ENCODE peak calls at places on chromosomes 13 and 19, in eight cellular contexts. One of them, this sample, is unnamed.

GRCh38 chr19:31349160-31349881 is at the start of gene TSHZ3:
- ATAC-seq in GM12878: no peak
- ATAC-seq in K562: peak; percentile 46
- ATAC-seq in upper lobe of left lung: peak; percentile 79
- ATAC-seq in HCT116: no peak
- ATAC-seq in Panc1: peak; percentile 78
- ATAC-seq in GM23338: peak; percentile 13
- ATAC-seq in HepG2: no peak
- ATAC-seq in this sample: peak; percentile 80

GRCh38 chr19:460877-461609 is at the start of gene SHC2:
- ATAC-seq in HepG2: peak; percentile 16
- ATAC-seq in K562: no peak
- ATAC-seq in HCT116: no peak
- ATAC-seq in GM12878: no peak
- ATAC-seq in upper lobe of left lung: peak; percentile 70
- ATAC-seq in GM23338: peak; percentile 18
- ATAC-seq in Panc1: no peak
- ATAC-seq in this sample: peak; percentile 67

GRCh38 chr19:58085348-58085875 is 12.6 kb downstream of the ZSCAN18 start:
- ATAC-seq in HCT116: no peak
- ATAC-seq in upper lobe of left lung: peak; percentile 23
- ATAC-seq in Panc1: no peak
- ATAC-seq in GM12878: no peak
- ATAC-seq in K562: no peak
- ATAC-seq in HepG2: no peak
- ATAC-seq in GM23338: peak; percentile 69
- ATAC-seq in this sample: no peak

GRCh38 chr13:113607477-113608245 is 23.1 kb downstream of the TFDP1 start:
- ATAC-seq in HepG2: no peak
- ATAC-seq in K562: no peak
- ATAC-seq in GM23338: no peak
- ATAC-seq in GM12878: no peak
- ATAC-seq in HCT116: no peak
- ATAC-seq in upper lobe of left lung: peak; percentile 53
- ATAC-seq in Panc1: no peak
- ATAC-seq in this sample: no peak

GRCh38 chr13:107006646-107007045 is 438.7 kb upstream of the ARGLU1 start:
- ATAC-seq in HCT116: no peak
- ATAC-seq in Panc1: no peak
- ATAC-seq in upper lobe of left lung: no peak
- ATAC-seq in GM23338: no peak
- ATAC-seq in HepG2: no peak
- ATAC-seq in GM12878: no peak
- ATAC-seq in K562: no peak
- ATAC-seq in this sample: no peak

GRCh38 chr19:23596872-23597271 is 90.1 kb downstream of the ZNF675 start:
- ATAC-seq in HCT116: no peak
- ATAC-seq in K562: no peak
- ATAC-seq in GM23338: no peak
- ATAC-seq in HepG2: no peak
- ATAC-seq in Panc1: no peak
- ATAC-seq in upper lobe of left lung: no peak
- ATAC-seq in GM12878: no peak
- ATAC-seq in this sample: no peak

GRCh38 chr19:18117364-18117691 is 19.8 kb downstream of the MAST3 start:
- ATAC-seq in HCT116: no peak
- ATAC-seq in Panc1: peak; percentile 40
- ATAC-seq in upper lobe of left lung: no peak
- ATAC-seq in GM12878: no peak
- ATAC-seq in K562: no peak
- ATAC-seq in HepG2: no peak
- ATAC-seq in GM23338: no peak
- ATAC-seq in this sample: no peak

GRCh38 chr19:45638930-45639729 is at the start of gene EML2:
- ATAC-seq in GM12878: peak; percentile 34
- ATAC-seq in GM23338: peak; percentile 43
- ATAC-seq in HepG2: peak; percentile 18
- ATAC-seq in Panc1: peak; percentile 23
- ATAC-seq in HCT116: peak; percentile 19
- ATAC-seq in upper lobe of left lung: peak; percentile 63
- ATAC-seq in K562: peak; percentile 57
- ATAC-seq in this sample: peak; percentile 30

DNA sequence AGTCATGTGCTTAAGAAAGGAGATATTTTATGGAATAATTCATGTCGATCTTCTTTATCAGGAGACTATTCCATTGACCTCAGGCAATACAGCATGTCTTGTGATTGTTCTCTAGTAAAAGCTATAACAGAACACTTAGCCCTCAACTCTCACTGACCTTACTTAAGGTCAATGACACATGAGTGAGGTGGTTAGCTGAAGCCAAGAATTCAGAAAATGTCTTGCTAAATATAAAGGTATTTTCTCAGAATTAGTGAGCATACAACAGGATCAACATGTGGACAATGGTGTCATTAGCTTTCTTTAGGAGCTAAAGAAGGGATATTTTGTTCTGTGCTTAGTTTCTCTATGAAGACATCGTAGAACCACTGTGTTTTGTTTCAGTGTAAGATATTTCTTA is 1730.4 kb upstream of the SLC10A2 start:
- ATAC-seq in GM12878: no peak
- ATAC-seq in K562: no peak
- ATAC-seq in HepG2: no peak
- ATAC-seq in GM23338: no peak
- ATAC-seq in Panc1: no peak
- ATAC-seq in upper lobe of left lung: no peak
- ATAC-seq in HCT116: no peak
- ATAC-seq in this sample: no peak
- TF ChIP-seq POLR2AphosphoS5 in GM12878: no peak
- TF ChIP-seq POLR2AphosphoS5 in K562: no peak
- TF ChIP-seq POLR2AphosphoS5 in HepG2: no peak
- TF ChIP-seq POLR2AphosphoS5 in GM23338: no peak
- TF ChIP-seq POLR2AphosphoS5 in Panc1: no peak
- TF ChIP-seq POLR2AphosphoS5 in upper lobe of left lung: no peak
- TF ChIP-seq POLR2AphosphoS5 in HCT116: no peak
- TF ChIP-seq POLR2AphosphoS5 in this sample: no peak

GRCh38 chr19:13892885-13893284 is 13.0 kb downstream of the BRME1 start:
- ATAC-seq in GM12878: no peak
- ATAC-seq in HepG2: no peak
- ATAC-seq in upper lobe of left lung: no peak
- ATAC-seq in HCT116: no peak
- ATAC-seq in K562: no peak
- ATAC-seq in GM23338: no peak
- ATAC-seq in Panc1: no peak
- ATAC-seq in this sample: no peak
- H3K27ac ChIP-seq in GM12878: no peak overlapping the region
- H3K27ac ChIP-seq in HepG2: no peak overlapping the region
- H3K27ac ChIP-seq in upper lobe of left lung: no peak overlapping the region
- H3K27ac ChIP-seq in HCT116: no peak overlapping the region
- H3K27ac ChIP-seq in K562: no peak overlapping the region
- H3K27ac ChIP-seq in GM23338: no peak overlapping the region
- H3K27ac ChIP-seq in Panc1: no peak overlapping the region
- H3K27ac ChIP-seq in this sample: no peak overlapping the region

DNA sequence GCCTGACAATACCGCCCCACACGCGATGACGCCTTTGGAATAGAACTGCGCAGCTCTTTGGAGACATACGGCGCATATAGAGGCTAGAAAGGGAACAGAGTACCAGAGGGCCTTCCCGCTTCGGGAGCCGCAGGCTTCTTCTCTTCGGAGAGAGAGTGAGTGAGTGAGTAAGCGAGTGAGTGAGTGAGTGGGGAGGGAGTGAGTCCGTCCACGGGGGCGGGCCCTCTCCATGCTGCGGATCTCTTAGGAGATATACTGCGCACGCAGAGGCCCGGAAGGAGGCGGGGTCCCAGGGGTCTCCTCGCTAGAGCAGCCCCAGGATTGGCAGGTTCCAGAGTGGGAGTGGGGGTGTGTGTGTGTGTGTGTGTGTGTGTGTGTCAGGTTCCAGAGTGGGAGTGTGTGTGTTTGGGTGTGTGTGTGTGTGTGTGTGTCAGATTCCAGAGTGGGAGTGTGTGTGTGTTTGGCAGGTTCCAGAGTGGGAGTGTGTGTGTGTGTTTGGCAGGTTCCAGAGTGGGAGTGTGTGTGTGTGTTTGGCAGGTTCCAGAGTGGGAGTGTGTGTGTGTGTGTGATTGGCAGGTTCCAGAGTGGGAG is 97.0 kb downstream of the INSR start:
- ATAC-seq in upper lobe of left lung: peak; percentile 94
- ATAC-seq in HCT116: peak; percentile 72
- ATAC-seq in GM12878: peak; percentile 73
- ATAC-seq in K562: peak; percentile 88
- ATAC-seq in GM23338: peak; percentile 80
- ATAC-seq in HepG2: peak; percentile 82
- ATAC-seq in Panc1: peak; percentile 84
- ATAC-seq in this sample: peak; percentile 88
- TF ChIP-seq POLR2AphosphoS5 in upper lobe of left lung: peak; percentile 46
- TF ChIP-seq POLR2AphosphoS5 in HCT116: peak; percentile 23
- TF ChIP-seq POLR2AphosphoS5 in GM12878: peak; percentile 45
- TF ChIP-seq POLR2AphosphoS5 in K562: no peak
- TF ChIP-seq POLR2AphosphoS5 in GM23338: no peak
- TF ChIP-seq POLR2AphosphoS5 in HepG2: no peak
- TF ChIP-seq POLR2AphosphoS5 in Panc1: no peak
- TF ChIP-seq POLR2AphosphoS5 in this sample: peak; percentile 63

GRCh38 chr19:36773223-36773579 is 594 bp upstream of the ZNF850 start:
- ATAC-seq in K562: no peak
- ATAC-seq in Panc1: peak; percentile 46
- ATAC-seq in GM12878: peak; percentile 44
- ATAC-seq in HCT116: peak; percentile 30
- ATAC-seq in upper lobe of left lung: no peak
- ATAC-seq in HepG2: no peak
- ATAC-seq in GM23338: no peak
- ATAC-seq in this sample: no peak

GRCh38 chr19:36772341-36773222 is at the start of gene ZNF850:
- ATAC-seq in HepG2: peak; percentile 95
- ATAC-seq in Panc1: peak; percentile 97
- ATAC-seq in GM12878: peak; percentile 96
- ATAC-seq in HCT116: peak; percentile 96
- ATAC-seq in GM23338: peak; percentile 84
- ATAC-seq in upper lobe of left lung: peak; percentile 99
- ATAC-seq in K562: peak; percentile 96
- ATAC-seq in this sample: peak; percentile 97

GRCh38 chr19:36771275-36772231 is 1.1 kb downstream of the ZNF850 start:
- ATAC-seq in K562: peak; percentile 81
- ATAC-seq in GM12878: peak; percentile 79
- ATAC-seq in HepG2: peak; percentile 74
- ATAC-seq in upper lobe of left lung: no peak
- ATAC-seq in GM23338: peak; percentile 48
- ATAC-seq in Panc1: no peak
- ATAC-seq in HCT116: no peak
- ATAC-seq in this sample: no peak

DNA sequence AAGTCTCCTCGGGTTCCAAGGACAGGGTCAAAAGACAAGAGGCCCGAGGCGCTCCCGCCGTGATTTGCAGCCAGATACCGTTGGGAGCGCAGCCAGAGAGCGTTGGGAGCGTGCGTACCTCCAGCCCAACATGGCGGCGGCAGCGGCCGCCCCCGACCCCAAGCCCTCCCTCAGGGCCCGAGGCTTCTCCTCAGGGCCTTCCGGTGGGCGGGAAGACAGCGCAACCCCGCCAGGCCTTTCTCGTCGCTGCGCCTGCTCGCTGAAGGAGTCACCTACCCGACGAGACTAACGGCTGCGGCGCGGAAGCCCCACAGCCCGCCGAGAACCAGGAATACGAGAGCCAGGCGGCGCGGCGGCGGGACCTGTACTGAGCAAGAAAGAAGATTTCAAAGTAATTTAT is 3.2 kb upstream of the ZNF850 start:
- ATAC-seq in K562: no peak
- ATAC-seq in upper lobe of left lung: no peak
- ATAC-seq in Panc1: no peak
- ATAC-seq in HCT116: no peak
- ATAC-seq in HepG2: no peak
- ATAC-seq in GM23338: peak; percentile 52
- ATAC-seq in GM12878: no peak
- ATAC-seq in this sample: no peak
- H3K27ac ChIP-seq in K562: no peak overlapping the region
- H3K27ac ChIP-seq in upper lobe of left lung: no peak overlapping the region
- H3K27ac ChIP-seq in Panc1: no peak overlapping the region
- H3K27ac ChIP-seq in HCT116: no peak overlapping the region
- H3K27ac ChIP-seq in HepG2: no peak overlapping the region
- H3K27ac ChIP-seq in GM23338: no peak overlapping the region
- H3K27ac ChIP-seq in GM12878: no peak overlapping the region
- H3K27ac ChIP-seq in this sample: peak overlapping the region; percentile 31

GRCh38 chr19:14089662-14090508 is 666 bp downstream of the SAMD1 start:
- ATAC-seq in HepG2: peak; percentile 8
- ATAC-seq in K562: peak; percentile 11
- ATAC-seq in GM12878: peak; percentile 19
- ATAC-seq in GM23338: no peak
- ATAC-seq in Panc1: peak; percentile 44
- ATAC-seq in HCT116: peak; percentile 18
- ATAC-seq in upper lobe of left lung: peak; percentile 7
- ATAC-seq in this sample: peak; percentile 2
- TF ChIP-seq POLR2AphosphoS5 in HepG2: no peak
- TF ChIP-seq POLR2AphosphoS5 in K562: no peak
- TF ChIP-seq POLR2AphosphoS5 in GM12878: no peak
- TF ChIP-seq POLR2AphosphoS5 in GM23338: no peak
- TF ChIP-seq POLR2AphosphoS5 in Panc1: no peak
- TF ChIP-seq POLR2AphosphoS5 in HCT116: no peak
- TF ChIP-seq POLR2AphosphoS5 in upper lobe of left lung: no peak
- TF ChIP-seq POLR2AphosphoS5 in this sample: no peak

DNA sequence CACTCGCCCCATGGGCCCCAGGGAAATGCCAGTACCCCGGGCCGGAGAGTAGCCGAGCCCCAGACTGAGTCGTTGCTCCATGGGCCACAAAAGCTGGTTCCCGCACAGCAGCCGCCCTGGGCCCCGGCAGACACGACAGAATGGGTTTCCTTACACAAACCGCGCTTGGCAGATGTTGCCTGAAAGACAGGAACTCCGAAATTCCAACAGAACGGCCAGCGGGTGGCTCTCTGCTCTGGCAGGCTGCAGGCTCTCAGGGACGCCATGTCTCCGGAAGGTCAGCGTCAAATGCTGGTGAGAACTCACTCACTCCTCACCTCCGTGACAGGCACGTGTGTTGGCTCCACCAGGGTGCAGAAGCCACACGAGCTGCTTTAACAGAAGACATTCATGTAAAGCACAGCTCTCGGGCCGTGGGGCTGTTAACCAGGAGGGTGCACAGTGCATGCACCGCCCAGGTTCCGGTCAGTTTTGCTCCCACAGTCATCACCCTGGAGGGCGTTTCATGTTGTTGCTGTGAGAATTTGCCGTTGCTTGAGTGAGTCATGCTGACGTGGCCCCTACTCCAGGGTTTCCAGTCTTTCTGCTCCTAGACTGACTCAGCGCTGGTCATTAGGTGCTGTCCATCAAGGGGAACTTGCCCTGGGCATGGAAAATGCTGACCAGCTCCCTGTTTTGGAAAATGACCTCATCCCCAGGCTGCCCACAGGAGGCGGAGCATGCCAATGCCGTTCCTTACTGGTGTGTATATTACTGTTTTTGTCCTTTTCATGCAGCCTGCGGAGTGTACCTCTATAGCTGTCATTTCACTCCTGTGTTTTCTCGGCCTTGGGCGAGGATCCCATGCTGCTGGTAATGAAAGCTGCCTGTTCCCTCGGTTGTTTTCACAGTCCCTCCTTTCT is 44.8 kb downstream of the ANKRD10 start:
- ATAC-seq in K562: peak; percentile 89
- ATAC-seq in HCT116: peak; percentile 81
- ATAC-seq in Panc1: peak; percentile 92
- ATAC-seq in GM23338: peak; percentile 58
- ATAC-seq in HepG2: peak; percentile 77
- ATAC-seq in GM12878: peak; percentile 37
- ATAC-seq in upper lobe of left lung: peak; percentile 92
- ATAC-seq in this sample: peak; percentile 95
- H3K27ac ChIP-seq in K562: peak overlapping the region; percentile 95
- H3K27ac ChIP-seq in HCT116: peak overlapping the region; percentile 85
- H3K27ac ChIP-seq in Panc1: peak overlapping the region; percentile 85
- H3K27ac ChIP-seq in GM23338: no peak overlapping the region
- H3K27ac ChIP-seq in HepG2: no peak overlapping the region
- H3K27ac ChIP-seq in GM12878: no peak overlapping the region
- H3K27ac ChIP-seq in upper lobe of left lung: peak overlapping the region; percentile 87
- H3K27ac ChIP-seq in this sample: peak overlapping the region; percentile 73

GRCh38 chr19:7681336-7682174 is 922 bp downstream of the TRAPPC5 start:
- ATAC-seq in GM23338: peak; percentile 64
- ATAC-seq in upper lobe of left lung: peak; percentile 78
- ATAC-seq in Panc1: peak; percentile 65
- ATAC-seq in HCT116: peak; percentile 72
- ATAC-seq in K562: peak; percentile 36
- ATAC-seq in GM12878: peak; percentile 69
- ATAC-seq in HepG2: peak; percentile 45
- ATAC-seq in this sample: peak; percentile 66
- TF ChIP-seq POLR2AphosphoS5 in GM23338: peak; percentile 20
- TF ChIP-seq POLR2AphosphoS5 in upper lobe of left lung: peak; percentile 23
- TF ChIP-seq POLR2AphosphoS5 in Panc1: no peak
- TF ChIP-seq POLR2AphosphoS5 in HCT116: no peak
- TF ChIP-seq POLR2AphosphoS5 in K562: no peak
- TF ChIP-seq POLR2AphosphoS5 in GM12878: no peak
- TF ChIP-seq POLR2AphosphoS5 in HepG2: no peak
- TF ChIP-seq POLR2AphosphoS5 in this sample: no peak